ENCODE peak calls at places on chromosome 5, in eight cellular contexts. B, I, L, V, S, H, P and D are unnamed samples.

GRCh38 chr5:141476132-141476909 is 555 bp downstream of the PCDHGC3 start:
- DNase-seq in B (peak), I (peak), L (peak), V (peak), S (peak), H (no peak), P (peak), D (peak)

GRCh38 chr5:76046761-76047160 is 36.4 kb upstream of the SV2C start:
- DNase-seq in B (no peak), I (no peak), L (no peak), V (no peak), S (no peak), H (no peak), P (no peak), D (no peak)

GRCh38 chr5:154898210-154898609 is 39.8 kb downstream of the CNOT8 start:
- DNase-seq in B (no peak), I (no peak), L (peak), V (peak), S (no peak), H (no peak), P (no peak), D (no peak)

GRCh38 chr5:40813698-40814281 is 15.6 kb upstream of the PRKAA1 start:
- DNase-seq in B (no peak), I (no peak), L (no peak), V (no peak), S (no peak), H (no peak), P (no peak), D (no peak)

GRCh38 chr5:150022163-150022540 is 21.6 kb downstream of the HMGXB3 start:
- DNase-seq in B (no peak), I (no peak), L (no peak), V (no peak), S (no peak), H (no peak), P (peak), D (no peak)

GRCh38 chr5:2256646-2257288 is 374.0 kb upstream of the IRX4 start:
- DNase-seq in B (no peak), I (no peak), L (no peak), V (no peak), S (no peak), H (no peak), P (no peak), D (no peak)

GRCh38 chr5:140238756-140239155 is 63.8 kb downstream of the CYSTM1 start:
- DNase-seq in B (no peak), I (no peak), L (no peak), V (no peak), S (no peak), H (no peak), P (no peak), D (no peak)

GRCh38 chr5:31516802-31517201 is 15.1 kb downstream of the DROSHA start:
- DNase-seq in B (no peak), I (no peak), L (no peak), V (no peak), S (no peak), H (no peak), P (no peak), D (no peak)

GRCh38 chr5:180852510-180852909 is 8.6 kb downstream of the ZFP62 start:
- DNase-seq in B (no peak), I (no peak), L (no peak), V (no peak), S (no peak), H (no peak), P (no peak), D (no peak)

GRCh38 chr5:43268188-43268820 is 44.9 kb downstream of the HMGCS1 start:
- DNase-seq in B (no peak), I (no peak), L (no peak), V (no peak), S (no peak), H (no peak), P (no peak), D (no peak)

GRCh38 chr5:59357421-59357977 is 536.0 kb downstream of the PDE4D start:
- DNase-seq in B (no peak), I (peak), L (no peak), V (no peak), S (no peak), H (no peak), P (peak), D (peak)

GRCh38 chr5:16935271-16936149 is 578 bp downstream of the MYO10 start:
- DNase-seq in B (peak), I (peak), L (peak), V (peak), S (peak), H (no peak), P (no peak), D (peak)